ENCODE peak calls at places on chromosomes 12 and 14, in nine cellular contexts. X, N, A, R, S, C, T, D and Y are unnamed samples.

GRCh38 chr12:120230974-120231315 is 30.0 kb upstream of the RPLP0 start:
- DNase-seq in X (no peak), N (no peak), A (no peak), R (no peak), S (no peak), C (no peak), T (no peak), D (no peak), Y (no peak)

GRCh38 chr12:115508990-115509389 is 768.5 kb downstream of the MED13L start:
- DNase-seq in X (no peak), N (no peak), A (no peak), R (no peak), S (no peak), C (no peak), T (no peak), D (no peak), Y (no peak)

GRCh38 chr12:98294426-98294825 is 221.0 kb upstream of the TMPO start:
- DNase-seq in X (no peak), N (no peak), A (no peak), R (no peak), S (no peak), C (peak), T (no peak), D (no peak), Y (no peak)

GRCh38 chr12:25250744-25251730 is at the start of gene KRAS:
- DNase-seq in X (peak), N (peak), A (peak), R (peak), S (peak), C (peak), T (peak), D (peak), Y (peak)

GRCh38 chr14:31934767-31935266 is 142.3 kb upstream of the ARHGAP5 start:
- DNase-seq in X (no peak), N (no peak), A (peak), R (peak), S (no peak), C (peak), T (peak), D (peak), Y (peak)

GRCh38 chr14:56318393-56319115 is 200.3 kb downstream of the PELI2 start:
- DNase-seq in X (no peak), N (no peak), A (no peak), R (no peak), S (no peak), C (no peak), T (no peak), D (no peak), Y (no peak)

GRCh38 chr14:35402323-35403084 is 2.0 kb downstream of the NFKBIA start:
- DNase-seq in X (no peak), N (no peak), A (no peak), R (no peak), S (no peak), C (no peak), T (no peak), D (peak), Y (no peak)

GRCh38 chr12:67681145-67681778 is 32.7 kb downstream of the DYRK2 start:
- DNase-seq in X (no peak), N (peak), A (no peak), R (no peak), S (no peak), C (peak), T (peak), D (peak), Y (peak)

GRCh38 chr14:39593339-39593738 is 161.1 kb upstream of the FBXO33 start:
- DNase-seq in X (no peak), N (no peak), A (no peak), R (no peak), S (no peak), C (no peak), T (peak), D (no peak), Y (no peak)

GRCh38 chr12:12907552-12907951 is 16.2 kb downstream of the GPRC5A start:
- DNase-seq in X (no peak), N (no peak), A (no peak), R (no peak), S (no peak), C (no peak), T (no peak), D (no peak), Y (no peak)

GRCh38 chr14:101849640-101850039 is 88.1 kb downstream of the PPP2R5C start:
- DNase-seq in X (no peak), N (no peak), A (no peak), R (no peak), S (no peak), C (no peak), T (no peak), D (no peak), Y (no peak)

GRCh38 chr14:32230695-32231280 is 27.7 kb upstream of the RNU6-8 start:
- DNase-seq in X (no peak), N (peak), A (no peak), R (no peak), S (no peak), C (peak), T (peak), D (peak), Y (peak)

GRCh38 chr14:71538949-71539659 is 393.1 kb upstream of the RGS6 start:
- DNase-seq in X (no peak), N (no peak), A (no peak), R (no peak), S (no peak), C (peak), T (peak), D (peak), Y (no peak)

GRCh38 chr14:20791199-20791996 is 10.3 kb downstream of the RNASE6 start:
- DNase-seq in X (no peak), N (no peak), A (no peak), R (no peak), S (no peak), C (no peak), T (no peak), D (no peak), Y (no peak)

GRCh38 chr12:125633686-125634085 is 568.5 kb downstream of the AACS start:
- DNase-seq in X (no peak), N (no peak), A (no peak), R (no peak), S (no peak), C (no peak), T (no peak), D (no peak), Y (no peak)

GRCh38 chr14:32345311-32345771 is 16.2 kb downstream of the AKAP6 start:
- DNase-seq in X (no peak), N (no peak), A (no peak), R (no peak), S (no peak), C (no peak), T (peak), D (peak), Y (peak)

GRCh38 chr12:52004042-52004648 is 2.6 kb upstream of the TAMALIN start:
- DNase-seq in X (peak), N (no peak), A (peak), R (peak), S (no peak), C (peak), T (peak), D (peak), Y (peak)

GRCh38 chr14:101461891-101462290 is 99.4 kb upstream of the DIO3 start:
- DNase-seq in X (no peak), N (no peak), A (no peak), R (no peak), S (no peak), C (no peak), T (no peak), D (no peak), Y (no peak)

GRCh38 chr14:78253986-78254385 is 83.8 kb downstream of the NRXN3 start:
- DNase-seq in X (no peak), N (no peak), A (no peak), R (no peak), S (no peak), C (peak), T (peak), D (peak), Y (peak)

GRCh38 chr12:32566663-32567634 is 112.2 kb upstream of the DNM1L start:
- DNase-seq in X (no peak), N (no peak), A (no peak), R (no peak), S (no peak), C (no peak), T (no peak), D (no peak), Y (peak)

GRCh38 chr12:47721431-47721973 is 3.8 kb downstream of the ENDOU start:
- DNase-seq in X (no peak), N (no peak), A (peak), R (no peak), S (no peak), C (peak), T (no peak), D (no peak), Y (no peak)

GRCh38 chr12:45611061-45611460 is 118.4 kb upstream of the ARID2 start:
- DNase-seq in X (no peak), N (no peak), A (no peak), R (peak), S (no peak), C (no peak), T (no peak), D (no peak), Y (no peak)

GRCh38 chr12:120666577-120667390 is 20.2 kb upstream of the MLEC start:
- DNase-seq in X (no peak), N (no peak), A (no peak), R (peak), S (no peak), C (no peak), T (no peak), D (no peak), Y (no peak)

GRCh38 chr14:79584679-79585078 is 626.6 kb downstream of the DIO2 start:
- DNase-seq in X (no peak), N (peak), A (no peak), R (no peak), S (no peak), C (peak), T (peak), D (peak), Y (peak)

GRCh38 chr12:61538951-61539350 is 721.3 kb upstream of the USP15 start:
- DNase-seq in X (no peak), N (no peak), A (no peak), R (no peak), S (no peak), C (no peak), T (peak), D (peak), Y (peak)

GRCh38 chr14:67514203-67514607 is 18.9 kb upstream of the PLEKHH1 start:
- DNase-seq in X (no peak), N (no peak), A (peak), R (peak), S (no peak), C (no peak), T (no peak), D (no peak), Y (no peak)

GRCh38 chr12:90896164-90896563 is 58.8 kb downstream of the CCER1 start:
- DNase-seq in X (no peak), N (peak), A (no peak), R (no peak), S (no peak), C (peak), T (peak), D (peak), Y (peak)

GRCh38 chr12:79451988-79452387 is 238.8 kb downstream of the PAWR start:
- DNase-seq in X (peak), N (peak), A (peak), R (peak), S (peak), C (peak), T (peak), D (peak), Y (peak)

GRCh38 chr14:50038398-50039119 is 77.8 kb downstream of the VCPKMT start:
- DNase-seq in X (peak), N (peak), A (no peak), R (no peak), S (no peak), C (peak), T (peak), D (peak), Y (peak)

GRCh38 chr12:40947812-40948211 is 240.3 kb upstream of the PDZRN4 start:
- DNase-seq in X (no peak), N (no peak), A (no peak), R (no peak), S (no peak), C (no peak), T (no peak), D (no peak), Y (no peak)

GRCh38 chr14:51479584-51480305 is 172.0 kb upstream of the FRMD6 start:
- DNase-seq in X (no peak), N (no peak), A (no peak), R (no peak), S (no peak), C (peak), T (peak), D (peak), Y (no peak)

GRCh38 chr14:56173360-56173922 is 55.2 kb downstream of the PELI2 start:
- DNase-seq in X (no peak), N (no peak), A (no peak), R (no peak), S (no peak), C (no peak), T (no peak), D (peak), Y (no peak)

GRCh38 chr12:100404769-100405407 is 48.0 kb downstream of the SLC17A8 start:
- DNase-seq in X (no peak), N (peak), A (no peak), R (peak), S (no peak), C (peak), T (peak), D (peak), Y (peak)
- TF ChIP-seq CTCF in X (peak), N (peak), A (no peak), R (peak), S (peak), C (peak), T (peak), D (peak), Y (peak)

DNA sequence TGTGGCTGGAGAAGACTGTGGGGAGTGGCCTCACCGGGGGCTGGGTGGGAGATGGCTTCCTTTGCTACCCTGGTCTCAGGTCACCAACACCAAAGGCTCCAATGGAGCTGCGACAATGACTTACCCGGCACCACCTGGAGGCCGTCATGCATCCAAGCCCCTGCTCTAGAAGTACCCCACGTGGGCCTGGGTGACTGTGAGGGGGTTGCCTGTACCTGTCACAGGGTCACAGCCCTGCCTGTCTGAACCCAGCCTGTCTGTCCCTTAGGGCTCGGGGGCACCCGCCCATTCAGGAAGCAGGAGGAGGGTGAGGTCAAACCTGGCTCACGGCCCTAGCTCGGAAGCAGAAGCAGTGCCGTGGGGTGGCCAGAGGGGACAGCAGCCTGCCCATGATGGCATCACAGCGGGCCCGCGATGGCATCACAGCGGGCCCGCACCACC is 18.9 kb downstream of the ABCB9 start:
- DNase-seq in X (no peak), N (no peak), A (no peak), R (no peak), S (no peak), C (no peak), T (no peak), D (no peak), Y (no peak)
- TF ChIP-seq CTCF in X (peak), N (no peak), A (no peak), R (no peak), S (no peak), C (no peak), T (no peak), D (no peak), Y (no peak)

DNA sequence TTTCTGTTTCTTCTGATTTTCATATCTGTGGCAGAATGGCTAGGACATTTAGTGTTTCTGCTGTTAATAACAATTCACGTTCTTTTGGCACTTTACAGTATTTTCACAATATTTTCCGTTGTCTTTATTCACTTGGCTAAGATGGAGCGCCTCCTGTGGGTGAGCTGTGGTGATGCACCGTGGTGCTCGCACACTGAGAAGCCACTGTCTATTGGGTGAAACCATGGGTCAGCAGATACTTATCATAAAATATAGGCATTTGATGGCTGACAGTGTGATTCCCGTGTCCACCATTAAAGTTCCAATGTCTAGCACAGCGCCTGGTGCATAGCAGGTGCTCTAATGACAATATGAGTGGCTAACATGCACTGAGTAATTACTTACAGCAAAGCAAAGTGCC is 141.8 kb downstream of the VRK1 start:
- DNase-seq in X (no peak), N (no peak), A (no peak), R (no peak), S (no peak), C (no peak), T (no peak), D (no peak), Y (no peak)
- TF ChIP-seq CTCF in X (no peak), N (peak), A (no peak), R (peak), S (no peak), C (peak), T (peak), D (peak), Y (peak)

DNA sequence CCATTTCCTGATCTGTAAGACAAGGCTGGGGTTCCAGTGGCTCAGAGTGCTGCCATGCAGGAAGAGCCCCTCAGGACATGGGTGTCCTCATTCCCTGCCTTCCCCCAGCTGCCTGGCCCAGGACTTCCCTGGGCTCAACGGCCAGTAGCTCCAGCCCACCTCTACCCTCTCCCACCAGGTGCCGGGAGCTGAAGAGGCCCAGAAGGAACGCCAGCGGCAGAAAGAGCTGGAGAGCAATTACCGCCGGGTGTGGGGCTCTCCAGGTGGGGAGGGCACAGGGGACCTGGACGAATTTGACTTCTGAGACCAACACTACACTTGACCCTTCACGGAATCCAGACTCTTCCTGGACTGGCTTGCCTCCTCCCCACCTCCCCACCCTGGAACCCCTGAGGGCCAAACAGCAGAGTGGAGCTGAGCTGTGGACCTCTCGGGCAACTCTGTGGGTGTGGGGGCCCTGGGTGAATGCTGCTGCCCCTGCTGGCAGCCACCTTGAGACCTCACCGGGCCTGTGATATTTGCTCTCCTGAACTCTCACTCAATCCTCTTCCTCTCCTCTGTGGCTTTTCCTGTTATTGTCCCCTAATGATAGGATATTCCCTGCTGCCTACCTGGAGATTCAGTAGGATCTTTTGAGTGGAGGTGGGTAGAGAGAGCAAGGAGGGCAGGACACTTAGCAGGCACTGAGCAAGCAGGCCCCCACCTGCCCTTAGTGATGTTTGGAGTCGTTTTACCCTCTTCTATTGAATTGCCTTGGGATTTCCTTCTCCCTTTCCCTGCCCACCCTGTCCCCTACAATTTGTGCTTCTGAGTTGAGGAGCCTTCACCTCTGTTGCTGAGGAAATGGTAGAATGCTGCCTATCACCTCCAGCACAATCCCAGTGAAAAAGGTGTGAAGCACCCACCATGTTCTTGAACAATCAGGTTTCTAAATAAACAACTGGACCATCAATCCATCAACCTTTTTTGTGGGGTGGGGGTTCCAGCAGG is 17.6 kb downstream of the AGAP2 start:
- DNase-seq in X (no peak), N (no peak), A (no peak), R (no peak), S (no peak), C (no peak), T (no peak), D (no peak), Y (no peak)
- TF ChIP-seq CTCF in X (no peak), N (no peak), A (no peak), R (no peak), S (no peak), C (no peak), T (no peak), D (no peak), Y (no peak)

GRCh38 chr14:98231210-98231609 is 1040.8 kb downstream of the BCL11B start:
- DNase-seq in X (no peak), N (no peak), A (no peak), R (no peak), S (no peak), C (no peak), T (no peak), D (no peak), Y (no peak)

GRCh38 chr14:98227000-98227726 is 1044.8 kb downstream of the BCL11B start:
- DNase-seq in X (no peak), N (no peak), A (no peak), R (no peak), S (no peak), C (no peak), T (no peak), D (no peak), Y (no peak)

GRCh38 chr14:98226411-98226810 is 1045.6 kb downstream of the BCL11B start:
- DNase-seq in X (no peak), N (no peak), A (no peak), R (no peak), S (no peak), C (no peak), T (no peak), D (no peak), Y (no peak)

GRCh38 chr14:98227727-98228111 is 1044.3 kb downstream of the BCL11B start:
- DNase-seq in X (no peak), N (no peak), A (no peak), R (no peak), S (no peak), C (no peak), T (no peak), D (no peak), Y (no peak)

DNA sequence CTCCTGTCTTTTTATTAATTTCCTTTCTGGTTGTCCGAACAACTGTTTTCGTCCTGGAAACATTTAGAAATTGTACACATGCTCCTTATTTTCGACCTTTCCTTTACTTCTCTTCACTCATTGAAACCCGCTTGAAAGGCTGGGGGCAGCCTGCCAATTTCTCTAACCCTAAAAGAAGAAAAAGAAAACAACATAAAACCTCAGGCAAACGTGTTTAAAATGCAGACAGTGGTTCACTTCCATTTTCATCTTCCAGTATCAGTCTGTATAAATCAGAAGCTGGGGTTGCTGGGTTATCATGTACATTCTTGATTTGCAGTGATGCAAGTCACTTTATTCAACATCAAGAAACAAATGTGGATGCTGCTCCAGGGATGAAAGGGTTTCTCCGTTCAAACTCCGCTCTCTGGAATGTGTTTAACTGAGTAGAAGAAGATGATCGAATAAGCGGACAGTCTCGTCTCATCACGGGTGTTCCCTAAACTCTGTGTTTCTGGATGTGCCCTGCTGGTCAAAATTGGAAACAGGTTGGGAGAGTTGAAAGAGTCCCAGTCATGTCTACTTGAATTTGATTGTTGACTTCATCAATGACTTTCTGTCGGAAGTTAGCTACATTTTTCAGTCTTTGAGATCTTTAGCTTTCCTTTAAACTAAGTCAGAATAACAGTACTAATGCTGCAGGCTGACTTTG is 1042.2 kb downstream of the BCL11B start:
- DNase-seq in X (no peak), N (no peak), A (no peak), R (no peak), S (no peak), C (no peak), T (no peak), D (no peak), Y (no peak)
- TF ChIP-seq CTCF in X (no peak), N (no peak), A (no peak), R (no peak), S (no peak), C (peak), T (no peak), D (no peak), Y (no peak)